ENCODE peak calls at places on chromosomes 13 and 19, in six cellular contexts. One of them, this sample, is unnamed.

GRCh38 chr19:54164369-54165068 is 5.0 kb upstream of the LENG1 start:
- DNase-seq in GM12878: no peak
- DNase-seq in K562: peak
- DNase-seq in HepG2: no peak
- DNase-seq in SK-N-SH: no peak
- DNase-seq in H1: peak
- DNase-seq in this sample: no peak

GRCh38 chr13:108957369-108958012 is 328.1 kb downstream of the MYO16 start:
- DNase-seq in HepG2: no peak
- DNase-seq in GM12878: no peak
- DNase-seq in K562: no peak
- DNase-seq in H1: no peak
- DNase-seq in SK-N-SH: no peak
- DNase-seq in this sample: no peak

GRCh38 chr19:34589730-34590129 is 87.2 kb downstream of the SCGB2B2 start:
- DNase-seq in H1: no peak
- DNase-seq in GM12878: no peak
- DNase-seq in K562: no peak
- DNase-seq in HepG2: no peak
- DNase-seq in SK-N-SH: no peak
- DNase-seq in this sample: no peak

GRCh38 chr13:27425918-27426630 is 1.7 kb downstream of the GTF3A start:
- DNase-seq in HepG2: peak
- DNase-seq in H1: no peak
- DNase-seq in GM12878: peak
- DNase-seq in SK-N-SH: peak
- DNase-seq in K562: peak
- DNase-seq in this sample: peak

GRCh38 chr19:4567584-4568071 is 8.1 kb upstream of the SEMA6B start:
- DNase-seq in GM12878: no peak
- DNase-seq in HepG2: peak
- DNase-seq in SK-N-SH: peak
- DNase-seq in H1: peak
- DNase-seq in K562: peak
- DNase-seq in this sample: no peak

GRCh38 chr13:75415720-75416119 is 66.2 kb downstream of the TBC1D4 start:
- DNase-seq in SK-N-SH: no peak
- DNase-seq in K562: no peak
- DNase-seq in H1: no peak
- DNase-seq in HepG2: no peak
- DNase-seq in GM12878: no peak
- DNase-seq in this sample: no peak

GRCh38 chr19:52520013-52520412 is 7.5 kb upstream of the ZNF808 start:
- DNase-seq in HepG2: no peak
- DNase-seq in GM12878: no peak
- DNase-seq in K562: no peak
- DNase-seq in H1: no peak
- DNase-seq in SK-N-SH: no peak
- DNase-seq in this sample: no peak

GRCh38 chr19:8005534-8006256 is at the start of gene ELAVL1:
- DNase-seq in HepG2: peak
- DNase-seq in SK-N-SH: peak
- DNase-seq in GM12878: no peak
- DNase-seq in H1: peak
- DNase-seq in K562: peak
- DNase-seq in this sample: peak

DNA sequence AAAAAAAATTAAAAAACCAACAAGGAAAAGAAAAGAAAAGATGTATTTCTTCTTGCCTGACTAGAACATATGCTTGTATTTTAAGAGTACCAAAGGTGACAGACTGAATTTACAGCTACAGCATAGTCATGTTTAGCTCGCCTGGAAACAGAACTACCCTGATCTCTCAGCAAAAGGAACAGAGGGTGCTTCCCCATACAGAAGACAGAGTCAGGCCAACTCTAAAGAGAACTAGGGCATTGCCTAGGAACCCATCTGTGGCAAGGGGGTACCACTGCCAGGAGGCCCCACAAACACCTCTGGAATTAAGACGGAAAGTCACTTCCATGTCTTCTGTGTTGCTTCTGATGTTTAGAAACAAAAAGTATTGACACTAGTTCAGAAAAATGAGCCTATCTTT is 252.1 kb upstream of the STARD13 start:
- DNase-seq in K562: no peak
- DNase-seq in H1: no peak
- DNase-seq in GM12878: no peak
- DNase-seq in SK-N-SH: no peak
- DNase-seq in HepG2: no peak
- DNase-seq in this sample: no peak
- H3K27ac ChIP-seq in K562: no peak
- H3K27ac ChIP-seq in H1: no peak
- H3K27ac ChIP-seq in GM12878: peak
- H3K27ac ChIP-seq in SK-N-SH: no peak
- H3K27ac ChIP-seq in HepG2: no peak
- H3K27ac ChIP-seq in this sample: no peak

GRCh38 chr13:110064022-110064421 is 242.9 kb downstream of the COL4A1 start:
- DNase-seq in HepG2: no peak
- DNase-seq in K562: no peak
- DNase-seq in GM12878: no peak
- DNase-seq in H1: no peak
- DNase-seq in SK-N-SH: no peak
- DNase-seq in this sample: no peak
- TF ChIP-seq GABPA in HepG2: no peak
- TF ChIP-seq GABPA in K562: no peak
- TF ChIP-seq GABPA in GM12878: no peak
- TF ChIP-seq GABPA in H1: no peak
- TF ChIP-seq GABPA in SK-N-SH: no peak
- TF ChIP-seq GABPA in this sample: no peak

GRCh38 chr19:14052470-14052869 is 9.4 kb downstream of the PALM3 start:
- DNase-seq in GM12878: no peak
- DNase-seq in HepG2: no peak
- DNase-seq in SK-N-SH: no peak
- DNase-seq in H1: no peak
- DNase-seq in K562: no peak
- DNase-seq in this sample: no peak

GRCh38 chr19:14054721-14055120 is 7.2 kb downstream of the PALM3 start:
- DNase-seq in HepG2: no peak
- DNase-seq in SK-N-SH: peak
- DNase-seq in H1: no peak
- DNase-seq in K562: peak
- DNase-seq in GM12878: no peak
- DNase-seq in this sample: no peak

GRCh38 chr19:14053032-14053431 is 8.8 kb downstream of the PALM3 start:
- DNase-seq in H1: no peak
- DNase-seq in GM12878: no peak
- DNase-seq in K562: peak
- DNase-seq in HepG2: no peak
- DNase-seq in SK-N-SH: no peak
- DNase-seq in this sample: no peak

GRCh38 chr19:14054099-14054498 is 7.8 kb downstream of the PALM3 start:
- DNase-seq in HepG2: no peak
- DNase-seq in H1: no peak
- DNase-seq in SK-N-SH: no peak
- DNase-seq in GM12878: no peak
- DNase-seq in K562: no peak
- DNase-seq in this sample: no peak

DNA sequence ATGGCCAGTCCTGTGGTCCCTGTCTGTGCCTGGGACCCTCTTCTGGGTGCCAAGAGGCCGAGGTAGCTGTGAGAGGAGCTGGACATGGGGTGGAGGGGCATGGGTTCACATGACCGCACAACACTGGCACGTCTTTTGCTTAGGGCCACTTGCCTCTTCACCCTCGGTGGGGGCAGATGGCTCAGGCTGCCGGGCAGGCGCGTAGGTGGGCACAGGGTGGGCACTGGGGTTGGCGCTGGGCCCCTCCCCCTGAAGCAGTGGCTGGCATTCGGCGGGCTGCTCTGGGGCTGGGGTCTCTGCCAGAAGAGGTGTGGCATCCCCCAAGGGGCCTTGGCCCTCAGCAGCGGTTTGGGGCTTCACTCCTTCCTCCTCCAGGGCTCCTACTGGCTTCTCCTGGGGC is 8.4 kb downstream of the PALM3 start:
- DNase-seq in HepG2: no peak
- DNase-seq in H1: no peak
- DNase-seq in K562: peak
- DNase-seq in SK-N-SH: peak
- DNase-seq in GM12878: no peak
- DNase-seq in this sample: no peak
- TF ChIP-seq POLR2AphosphoS5 in HepG2: no peak
- TF ChIP-seq POLR2AphosphoS5 in H1: no peak
- TF ChIP-seq POLR2AphosphoS5 in K562: no peak
- TF ChIP-seq POLR2AphosphoS5 in SK-N-SH: no peak
- TF ChIP-seq POLR2AphosphoS5 in GM12878: peak
- TF ChIP-seq POLR2AphosphoS5 in this sample: no peak

DNA sequence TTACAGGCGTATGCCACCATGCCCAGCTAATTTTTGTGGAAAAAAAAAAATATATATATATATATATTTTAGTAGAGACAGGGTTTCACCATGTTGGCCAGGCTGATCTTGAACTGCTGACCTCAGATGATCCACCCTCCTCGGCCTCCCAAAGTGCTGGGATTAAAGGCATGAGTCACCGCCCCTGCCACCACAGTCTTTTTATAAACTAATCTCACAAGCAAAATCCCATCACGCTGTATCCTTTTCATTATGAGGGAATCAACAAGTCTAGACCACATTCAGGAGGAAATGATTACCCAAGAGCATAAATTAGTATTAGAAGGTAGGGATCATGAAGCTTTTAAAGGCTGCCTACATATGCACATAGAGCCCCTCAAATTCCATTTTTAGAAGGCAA is 210.6 kb upstream of the NBEA start:
- DNase-seq in SK-N-SH: no peak
- DNase-seq in K562: no peak
- DNase-seq in HepG2: no peak
- DNase-seq in GM12878: no peak
- DNase-seq in H1: no peak
- DNase-seq in this sample: no peak
- H3K27ac ChIP-seq in SK-N-SH: no peak
- H3K27ac ChIP-seq in K562: no peak
- H3K27ac ChIP-seq in HepG2: no peak
- H3K27ac ChIP-seq in GM12878: no peak
- H3K27ac ChIP-seq in H1: no peak
- H3K27ac ChIP-seq in this sample: no peak

DNA sequence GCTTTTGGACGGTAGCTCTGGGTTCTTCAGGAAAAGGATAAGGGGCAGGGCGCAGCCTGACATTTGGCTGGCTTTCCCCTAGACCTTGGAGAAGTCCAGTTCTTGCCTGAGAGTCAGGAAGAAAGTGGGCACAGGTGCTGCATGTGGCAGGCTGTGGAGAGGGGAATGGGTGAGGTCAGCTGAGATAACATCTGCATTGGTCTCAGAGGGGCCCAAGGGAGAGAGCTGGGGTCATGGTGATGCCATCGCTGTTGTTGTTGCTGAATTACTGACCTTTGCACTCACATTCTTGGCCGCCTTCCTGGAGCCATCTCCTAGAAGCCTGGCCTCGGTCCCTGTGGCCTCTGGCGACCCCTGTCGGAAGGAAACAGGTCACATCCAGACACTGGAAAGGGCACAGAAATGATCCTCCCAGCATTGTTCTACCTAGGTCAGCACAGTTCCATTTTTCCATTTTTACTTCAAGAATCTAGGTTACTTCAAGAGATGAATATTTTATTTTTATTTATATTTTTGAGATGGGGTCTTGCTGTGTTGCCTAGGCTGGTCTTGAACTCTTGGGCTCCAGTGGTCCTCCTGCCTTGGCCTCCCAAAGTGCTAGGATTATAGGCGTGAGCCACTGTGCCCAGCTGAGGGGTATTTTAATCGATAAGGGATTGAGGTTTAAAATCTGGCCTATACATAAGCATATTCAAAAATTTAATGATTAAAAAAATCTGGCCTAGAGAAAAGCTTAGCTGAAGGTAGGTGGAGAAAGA is 6.5 kb upstream of the LIPE start:
- DNase-seq in SK-N-SH: no peak
- DNase-seq in H1: no peak
- DNase-seq in K562: peak
- DNase-seq in GM12878: no peak
- DNase-seq in HepG2: peak
- DNase-seq in this sample: peak
- TF ChIP-seq GABPA in SK-N-SH: no peak
- TF ChIP-seq GABPA in H1: no peak
- TF ChIP-seq GABPA in K562: peak
- TF ChIP-seq GABPA in GM12878: no peak
- TF ChIP-seq GABPA in HepG2: peak
- TF ChIP-seq GABPA in this sample: no peak

DNA sequence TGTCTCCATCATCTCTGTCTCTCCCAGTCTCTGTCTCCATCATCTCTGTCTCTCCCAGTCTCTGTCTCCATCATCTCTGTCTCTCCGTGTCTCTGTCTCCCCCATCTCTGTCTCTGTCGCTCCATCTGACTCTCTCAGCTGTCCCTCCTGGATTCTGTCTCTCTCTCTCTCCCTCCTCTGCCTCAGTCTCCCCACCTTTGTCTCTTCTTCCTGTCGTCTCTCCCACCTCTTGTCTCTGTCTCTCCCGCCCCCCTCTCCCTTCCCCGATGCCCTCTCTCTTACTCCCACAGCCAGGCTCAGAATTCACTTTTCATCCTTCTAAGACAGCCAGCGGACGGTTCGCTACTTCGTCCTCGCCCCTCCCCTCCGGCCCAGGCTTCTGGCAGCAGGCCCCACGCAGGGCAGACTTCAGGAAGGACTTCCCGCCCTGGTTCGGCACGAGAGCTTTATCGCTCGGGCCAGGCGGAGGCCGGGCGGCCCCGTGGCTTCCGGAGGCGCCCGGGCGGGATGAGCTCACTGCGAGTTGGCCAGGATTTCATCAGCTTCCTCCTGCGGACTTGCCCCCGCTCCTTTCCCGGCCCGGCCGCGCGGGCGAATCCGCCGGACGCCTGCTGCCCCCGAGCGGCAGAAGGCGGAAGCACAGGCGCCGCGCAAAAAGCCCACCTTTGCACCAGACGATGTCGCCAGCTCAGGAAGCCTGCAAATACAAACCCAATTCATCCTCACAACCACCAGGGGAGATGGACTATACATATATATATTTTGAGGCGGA is 12.4 kb upstream of the CCDC9 start:
- DNase-seq in HepG2: peak
- DNase-seq in GM12878: no peak
- DNase-seq in K562: peak
- DNase-seq in SK-N-SH: peak
- DNase-seq in H1: peak
- DNase-seq in this sample: peak
- TF ChIP-seq POLR2AphosphoS5 in HepG2: no peak
- TF ChIP-seq POLR2AphosphoS5 in GM12878: peak
- TF ChIP-seq POLR2AphosphoS5 in K562: peak
- TF ChIP-seq POLR2AphosphoS5 in SK-N-SH: peak
- TF ChIP-seq POLR2AphosphoS5 in H1: no peak
- TF ChIP-seq POLR2AphosphoS5 in this sample: peak

This sample was measured in HL-60.